ENCODE peak calls at places on chromosomes 16 and 17, in four cellular contexts. C, F, G and B are unnamed samples.

GRCh38 chr17:49104511-49105074 is 28.0 kb upstream of the B4GALNT2 start:
- DNase-seq in C (peak), F (no peak), G (no peak), B (no peak)

GRCh38 chr17:75319818-75320691 is 30.8 kb upstream of the SLC25A19 start:
- DNase-seq in C (peak), F (no peak), G (no peak), B (peak)

GRCh38 chr17:33072421-33073175 is 81.0 kb downstream of the SPACA3 start:
- DNase-seq in C (no peak), F (no peak), G (no peak), B (no peak)

GRCh38 chr16:1706386-1707192 is 594 bp downstream of the MAPK8IP3 start:
- DNase-seq in C (peak), F (no peak), G (no peak), B (no peak)

GRCh38 chr16:75537795-75538194 is 1.9 kb upstream of the CHST5 start:
- DNase-seq in C (no peak), F (no peak), G (no peak), B (no peak)

GRCh38 chr17:3802461-3803307 is 1.7 kb upstream of the ITGAE start:
- DNase-seq in C (peak), F (no peak), G (peak), B (peak)

GRCh38 chr16:57253410-57253927 is 8.4 kb downstream of the ARL2BP start:
- DNase-seq in C (no peak), F (no peak), G (no peak), B (no peak)

GRCh38 chr17:59361916-59362810 is 30.7 kb downstream of the YPEL2 start:
- DNase-seq in C (peak), F (no peak), G (no peak), B (peak)

GRCh38 chr16:50151744-50152143 is 1.4 kb upstream of the TENT4B start:
- DNase-seq in C (no peak), F (no peak), G (no peak), B (no peak)

GRCh38 chr17:17540935-17541639 is 44.9 kb upstream of the RASD1 start:
- DNase-seq in C (no peak), F (no peak), G (no peak), B (no peak)

GRCh38 chr17:29146369-29146972 is 33.7 kb downstream of the MYO18A start:
- DNase-seq in C (no peak), F (no peak), G (no peak), B (no peak)

GRCh38 chr16:71781741-71782140 is 26.9 kb downstream of the AP1G1 start:
- DNase-seq in C (peak), F (no peak), G (no peak), B (no peak)

GRCh38 chr17:61406871-61407210 is 7.2 kb downstream of the TBX2 start:
- DNase-seq in C (no peak), F (no peak), G (no peak), B (no peak)

GRCh38 chr16:3690991-3691720 is 26.2 kb downstream of the TRAP1 start:
- DNase-seq in C (no peak), F (no peak), G (no peak), B (no peak)

GRCh38 chr16:4293822-4294457 is 21.1 kb upstream of the TFAP4 start:
- DNase-seq in C (peak), F (peak), G (peak), B (no peak)

GRCh38 chr16:12771341-12771798 is 32.3 kb downstream of the CPPED1 start:
- DNase-seq in C (no peak), F (no peak), G (no peak), B (no peak)

GRCh38 chr16:50161950-50162349 is 8.8 kb downstream of the TENT4B start:
- DNase-seq in C (no peak), F (no peak), G (no peak), B (no peak)

GRCh38 chr16:2520784-2521577 is 810 bp downstream of the AMDHD2 start:
- DNase-seq in C (no peak), F (peak), G (no peak), B (no peak)

GRCh38 chr17:68238894-68239293 is 8.9 kb upstream of the AMZ2 start:
- DNase-seq in C (no peak), F (no peak), G (no peak), B (no peak)

GRCh38 chr16:89506113-89506504 is 2.1 kb upstream of the SPG7 start:
- DNase-seq in C (no peak), F (no peak), G (no peak), B (no peak)

GRCh38 chr17:16512011-16512410 is 20.0 kb upstream of the LRRC75A start:
- DNase-seq in C (no peak), F (no peak), G (no peak), B (no peak)

GRCh38 chr16:31504159-31504558 is 4.0 kb downstream of the RUSF1 start:
- DNase-seq in C (no peak), F (no peak), G (no peak), B (no peak)

GRCh38 chr16:19094542-19095365 is 19.0 kb upstream of the ITPRIPL2 start:
- DNase-seq in C (no peak), F (no peak), G (no peak), B (no peak)

GRCh38 chr17:45224671-45225050 is 3.0 kb downstream of the FMNL1 start:
- DNase-seq in C (no peak), F (no peak), G (no peak), B (no peak)

GRCh38 chr16:14669776-14670175 is 24.3 kb downstream of the PLA2G10 start:
- DNase-seq in C (no peak), F (no peak), G (no peak), B (no peak)

GRCh38 chr17:48472485-48473281 is 42.7 kb upstream of the SKAP1 start:
- DNase-seq in C (peak), F (no peak), G (no peak), B (peak)

DNA sequence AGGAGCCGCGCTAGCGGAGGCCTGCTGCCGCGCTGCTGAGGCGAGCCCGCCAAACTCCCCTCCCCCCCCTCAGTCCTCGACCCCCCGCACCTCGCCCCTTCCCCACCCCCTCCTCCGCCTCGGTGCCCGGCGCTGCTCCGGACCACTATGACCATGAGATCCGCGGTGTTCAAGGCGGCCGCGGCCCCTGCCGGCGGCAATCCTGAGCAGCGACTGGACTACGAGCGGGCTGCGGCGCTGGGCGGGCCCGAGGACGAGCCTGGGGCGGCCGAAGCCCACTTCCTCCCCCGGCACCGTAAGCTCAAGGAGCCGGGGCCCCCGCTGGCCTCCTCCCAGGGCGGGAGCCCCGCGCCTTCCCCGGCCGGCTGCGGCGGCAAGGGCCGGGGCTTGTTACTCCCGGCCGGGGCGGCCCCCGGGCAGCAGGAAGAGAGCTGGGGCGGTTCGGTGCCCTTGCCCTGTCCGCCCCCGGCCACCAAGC is 734 bp downstream of the MSL1 start:
- DNase-seq in C (peak), F (peak), G (no peak), B (no peak)
- TF ChIP-seq CTCF in C (peak), F (peak), G (no peak), B (peak)

GRCh38 chr17:64972611-64973010 is 53.3 kb upstream of the LRRC37A3 start:
- DNase-seq in C (no peak), F (no peak), G (no peak), B (no peak)
- H3K27ac ChIP-seq in C (no peak), F (no peak), G (no peak), B (no peak)

DNA sequence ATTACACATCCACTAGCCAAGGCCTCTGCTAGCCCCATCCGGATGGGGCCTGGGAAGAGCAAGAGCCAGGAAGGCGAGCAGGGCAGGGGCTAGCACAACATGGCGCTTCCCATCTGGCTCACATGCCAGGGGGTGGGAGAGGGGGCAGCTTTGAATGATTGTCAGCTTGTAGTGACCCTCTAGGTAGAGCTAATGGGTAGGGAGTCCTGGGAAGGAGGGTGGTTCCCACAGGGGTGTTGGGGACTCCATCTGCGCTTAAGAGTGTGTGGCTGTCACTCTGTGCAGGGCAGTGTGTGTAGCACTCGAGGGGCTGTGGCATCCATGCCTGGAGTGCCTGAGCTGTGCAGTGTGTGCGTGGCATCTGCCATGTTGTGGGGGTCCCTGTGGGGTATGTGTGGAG is 24.5 kb downstream of the ARHGAP23 start:
- DNase-seq in C (no peak), F (no peak), G (no peak), B (no peak)
- H3K4me3 ChIP-seq in C (no peak), F (peak), G (no peak), B (no peak)

GRCh38 chr17:50270430-50271172 is 3.7 kb upstream of the TMEM92 start:
- DNase-seq in C (peak), F (no peak), G (no peak), B (peak)
- TF ChIP-seq CTCF in C (no peak), F (no peak), G (no peak), B (no peak)

GRCh38 chr16:66508261-66508913 is 41.5 kb downstream of the TK2 start:
- DNase-seq in C (no peak), F (no peak), G (peak), B (no peak)
- H3K27ac ChIP-seq in C (no peak), F (no peak), G (peak), B (no peak)